ENCODE peak calls at places on chromosomes 13 and 19, in eight cellular contexts. W, H, A, I, X, G, B and T are unnamed samples.

GRCh38 chr13:65309906-65310305 is 1920.2 kb downstream of the PCDH9 start:
- DNase-seq in W (no peak), H (no peak), A (no peak), I (no peak), X (no peak), G (no peak), B (no peak), T (no peak)

GRCh38 chr19:19548915-19549537 is 11.0 kb downstream of the CILP2 start:
- DNase-seq in W (no peak), H (no peak), A (no peak), I (no peak), X (no peak), G (no peak), B (no peak), T (no peak)

GRCh38 chr19:47183579-47183978 is 47.4 kb downstream of the BBC3 start:
- DNase-seq in W (no peak), H (no peak), A (no peak), I (no peak), X (no peak), G (no peak), B (no peak), T (no peak)

GRCh38 chr13:45362939-45363338 is 22.0 kb upstream of the TPT1 start:
- DNase-seq in W (no peak), H (no peak), A (no peak), I (peak), X (no peak), G (no peak), B (no peak), T (no peak)

GRCh38 chr13:33721719-33722118 is 96.2 kb upstream of the RFC3 start:
- DNase-seq in W (no peak), H (no peak), A (no peak), I (no peak), X (no peak), G (no peak), B (no peak), T (no peak)

GRCh38 chr13:49869514-49869913 is 66.6 kb downstream of the SPRYD7 start:
- DNase-seq in W (no peak), H (no peak), A (no peak), I (no peak), X (no peak), G (peak), B (no peak), T (no peak)

GRCh38 chr19:1230585-1231489 is 7.0 kb downstream of the CBARP start:
- DNase-seq in W (no peak), H (no peak), A (no peak), I (no peak), X (no peak), G (no peak), B (no peak), T (no peak)

GRCh38 chr19:41421314-41421713 is 5.9 kb downstream of the B3GNT8 start:
- DNase-seq in W (no peak), H (no peak), A (no peak), I (no peak), X (no peak), G (no peak), B (no peak), T (no peak)

GRCh38 chr13:112457485-112457884 is 81.3 kb downstream of the SPACA7 start:
- DNase-seq in W (no peak), H (no peak), A (peak), I (peak), X (no peak), G (no peak), B (no peak), T (no peak)

GRCh38 chr13:34462843-34463242 is 479.2 kb upstream of the NBEA start:
- DNase-seq in W (peak), H (no peak), A (no peak), I (no peak), X (no peak), G (no peak), B (no peak), T (no peak)

GRCh38 chr19:20357921-20358320 is 190.9 kb downstream of the ZNF486 start:
- DNase-seq in W (no peak), H (no peak), A (no peak), I (no peak), X (no peak), G (no peak), B (no peak), T (no peak)

GRCh38 chr19:46972301-46972700 is 47.3 kb upstream of the NPAS1 start:
- DNase-seq in W (no peak), H (no peak), A (no peak), I (no peak), X (no peak), G (no peak), B (no peak), T (no peak)

GRCh38 chr13:99129050-99129449 is 71.6 kb upstream of the UBAC2 start:
- DNase-seq in W (no peak), H (no peak), A (no peak), I (no peak), X (no peak), G (no peak), B (no peak), T (no peak)

GRCh38 chr19:58476498-58477015 is 405 bp downstream of the ZNF446 start:
- DNase-seq in W (no peak), H (no peak), A (no peak), I (no peak), X (no peak), G (peak), B (peak), T (no peak)

GRCh38 chr13:58151452-58151851 is 519.9 kb downstream of the PCDH17 start:
- DNase-seq in W (no peak), H (no peak), A (no peak), I (no peak), X (no peak), G (no peak), B (no peak), T (no peak)

GRCh38 chr19:47704024-47704423 is 9.2 kb upstream of the EHD2 start:
- DNase-seq in W (no peak), H (no peak), A (no peak), I (no peak), X (peak), G (no peak), B (no peak), T (no peak)

GRCh38 chr13:92896842-92897241 is 329.8 kb upstream of the GPC6 start:
- DNase-seq in W (no peak), H (no peak), A (no peak), I (no peak), X (peak), G (peak), B (no peak), T (no peak)

GRCh38 chr13:113029487-113030258 is 60.7 kb downstream of the MCF2L start:
- DNase-seq in W (peak), H (no peak), A (no peak), I (peak), X (peak), G (peak), B (peak), T (peak)

GRCh38 chr13:42041017-42041683 is 7.3 kb upstream of the DGKH start:
- DNase-seq in W (peak), H (peak), A (peak), I (peak), X (no peak), G (peak), B (peak), T (peak)

GRCh38 chr19:3618144-3618810 is 8.3 kb downstream of the CACTIN start:
- DNase-seq in W (peak), H (peak), A (no peak), I (peak), X (no peak), G (no peak), B (peak), T (peak)

GRCh38 chr13:57409121-57409520 is 222.4 kb upstream of the PCDH17 start:
- DNase-seq in W (no peak), H (no peak), A (no peak), I (no peak), X (no peak), G (no peak), B (no peak), T (peak)

GRCh38 chr19:35555301-35556005 is 8.0 kb downstream of the ATP4A start:
- DNase-seq in W (no peak), H (no peak), A (no peak), I (no peak), X (peak), G (peak), B (no peak), T (no peak)

GRCh38 chr19:16496613-16496983 is 404 bp downstream of the C19orf44 start:
- DNase-seq in W (peak), H (no peak), A (peak), I (no peak), X (peak), G (no peak), B (peak), T (no peak)

GRCh38 chr19:40348961-40349507 is 539 bp downstream of the PLD3 start:
- DNase-seq in W (no peak), H (no peak), A (no peak), I (no peak), X (peak), G (no peak), B (peak), T (no peak)

GRCh38 chr19:33724723-33725060 is 72.0 kb upstream of the KCTD15 start:
- DNase-seq in W (no peak), H (no peak), A (no peak), I (no peak), X (no peak), G (no peak), B (no peak), T (peak)

GRCh38 chr13:101579291-101579802 is 126.9 kb downstream of the ITGBL1 start:
- DNase-seq in W (no peak), H (no peak), A (no peak), I (no peak), X (peak), G (peak), B (no peak), T (peak)

GRCh38 chr13:34207872-34208271 is 389.9 kb downstream of the RFC3 start:
- DNase-seq in W (no peak), H (no peak), A (no peak), I (no peak), X (no peak), G (no peak), B (no peak), T (no peak)

GRCh38 chr19:10552596-10553053 is 8.9 kb downstream of the ATG4D start:
- DNase-seq in W (no peak), H (no peak), A (no peak), I (no peak), X (no peak), G (no peak), B (peak), T (no peak)

GRCh38 chr13:73970413-73971055 is 163.7 kb downstream of the KLF12 start:
- DNase-seq in W (no peak), H (no peak), A (no peak), I (no peak), X (no peak), G (no peak), B (no peak), T (no peak)

GRCh38 chr19:18878858-18879578 is 16.9 kb downstream of the CERS1 start:
- DNase-seq in W (no peak), H (no peak), A (no peak), I (no peak), X (no peak), G (no peak), B (no peak), T (no peak)

GRCh38 chr19:377801-378581 is 31.0 kb downstream of the C2CD4C start:
- DNase-seq in W (no peak), H (no peak), A (peak), I (no peak), X (peak), G (no peak), B (no peak), T (no peak)

GRCh38 chr19:17779281-17779930 is 15.5 kb upstream of the B3GNT3 start:
- DNase-seq in W (no peak), H (peak), A (no peak), I (no peak), X (peak), G (no peak), B (no peak), T (peak)

GRCh38 chr13:24563087-24563486 is 50.5 kb upstream of the PARP4 start:
- DNase-seq in W (no peak), H (no peak), A (no peak), I (no peak), X (no peak), G (no peak), B (no peak), T (no peak)

GRCh38 chr13:60453490-60453889 is 56.5 kb downstream of the TDRD3 start:
- DNase-seq in W (no peak), H (no peak), A (no peak), I (no peak), X (no peak), G (no peak), B (no peak), T (no peak)

GRCh38 chr19:12828494-12828893 is 5.9 kb downstream of the RTBDN start:
- DNase-seq in W (peak), H (no peak), A (no peak), I (peak), X (no peak), G (peak), B (peak), T (peak)

GRCh38 chr13:110944121-110944967 is 29.5 kb upstream of the ANKRD10 start:
- DNase-seq in W (peak), H (peak), A (peak), I (peak), X (peak), G (peak), B (no peak), T (peak)

GRCh38 chr13:67367385-67367784 is 137.2 kb upstream of the PCDH9 start:
- DNase-seq in W (no peak), H (no peak), A (no peak), I (no peak), X (no peak), G (no peak), B (no peak), T (no peak)